ENCODE peak calls at places on chromosomes 6 and 20, in nine cellular contexts. U, B, M, O, W, S, Q, T and F are unnamed samples.

GRCh38 chr6:166903500-166903899 is 52.9 kb downstream of the RNASET2 start:
- DNase-seq in U (no peak), B (no peak), M (no peak), O (no peak), W (no peak), S (no peak), Q (no peak), T (no peak), F (no peak)

GRCh38 chr20:16518068-16518783 is 55.0 kb downstream of the KIF16B start:
- DNase-seq in U (no peak), B (no peak), M (peak; percentile 17), O (peak; percentile 53), W (peak; percentile 52), S (no peak), Q (peak; percentile 13), T (peak; percentile 61), F (peak; percentile 60)

GRCh38 chr6:26020291-26020982 is 57.8 kb downstream of the TRIM38 start:
- DNase-seq in U (peak; percentile 46), B (peak; percentile 91), M (peak; percentile 85), O (peak; percentile 56), W (peak; percentile 82), S (peak; percentile 86), Q (peak; percentile 48), T (peak; percentile 95), F (no peak)

GRCh38 chr20:51462566-51463276 is 79.8 kb downstream of the NFATC2 start:
- DNase-seq in U (no peak), B (peak; percentile 88), M (peak; percentile 40), O (no peak), W (no peak), S (no peak), Q (no peak), T (peak; percentile 83), F (no peak)

GRCh38 chr20:24633521-24633920 is 164.1 kb downstream of the SYNDIG1 start:
- DNase-seq in U (no peak), B (no peak), M (no peak), O (no peak), W (no peak), S (no peak), Q (no peak), T (no peak), F (no peak)

GRCh38 chr6:161379828-161380598 is 106.2 kb upstream of the AGPAT4 start:
- DNase-seq in U (no peak), B (no peak), M (no peak), O (no peak), W (no peak), S (no peak), Q (no peak), T (peak; percentile 84), F (no peak)

GRCh38 chr6:125231574-125232343 is 70.0 kb downstream of the HDDC2 start:
- DNase-seq in U (no peak), B (no peak), M (no peak), O (no peak), W (no peak), S (no peak), Q (no peak), T (no peak), F (no peak)

GRCh38 chr20:32648761-32649615 is 24.8 kb downstream of the C20orf203 start:
- DNase-seq in U (no peak), B (no peak), M (no peak), O (no peak), W (no peak), S (no peak), Q (no peak), T (peak; percentile 58), F (no peak)

GRCh38 chr6:107817784-107818183 is 6.3 kb downstream of the SCML4 start:
- DNase-seq in U (no peak), B (no peak), M (no peak), O (no peak), W (no peak), S (no peak), Q (no peak), T (no peak), F (no peak)